ENCODE peak calls at places on chromosomes 7 and 10, in four cellular contexts. One of them, this sample, is unnamed.

GRCh38 chr7:44572771-44573170 is 937 bp downstream of the DDX56 start:
- DNase-seq in psoas muscle: no peak
- DNase-seq in body of pancreas: no peak
- DNase-seq in left lung: no peak
- DNase-seq in this sample: no peak

GRCh38 chr7:112233048-112233697 is 26.7 kb downstream of the ZNF277 start:
- DNase-seq in psoas muscle: no peak
- DNase-seq in body of pancreas: no peak
- DNase-seq in left lung: no peak
- DNase-seq in this sample: no peak

GRCh38 chr7:78605131-78605530 is 806.6 kb downstream of the PHTF2 start:
- DNase-seq in psoas muscle: no peak
- DNase-seq in body of pancreas: no peak
- DNase-seq in left lung: no peak
- DNase-seq in this sample: no peak

GRCh38 chr10:91944880-91945630 is 21.5 kb downstream of the BTAF1 start:
- DNase-seq in psoas muscle: no peak
- DNase-seq in body of pancreas: no peak
- DNase-seq in left lung: no peak
- DNase-seq in this sample: no peak

GRCh38 chr7:50481867-50482266 is 31.7 kb upstream of the FIGNL1 start:
- DNase-seq in psoas muscle: no peak
- DNase-seq in body of pancreas: no peak
- DNase-seq in left lung: no peak
- DNase-seq in this sample: no peak

GRCh38 chr7:36224916-36225858 is 72.1 kb downstream of the EEPD1 start:
- DNase-seq in psoas muscle: no peak
- DNase-seq in body of pancreas: no peak
- DNase-seq in left lung: no peak
- DNase-seq in this sample: no peak

GRCh38 chr7:32115831-32116230 is 45.6 kb upstream of the PDE1C start:
- DNase-seq in psoas muscle: no peak
- DNase-seq in body of pancreas: no peak
- DNase-seq in left lung: no peak
- DNase-seq in this sample: no peak

GRCh38 chr7:2032030-2032875 is 200.5 kb downstream of the MAD1L1 start:
- DNase-seq in psoas muscle: peak; percentile 58
- DNase-seq in body of pancreas: peak; percentile 20
- DNase-seq in left lung: peak; percentile 61
- DNase-seq in this sample: peak; percentile 34

GRCh38 chr7:51242007-51242691 is 74.5 kb downstream of the COBL start:
- DNase-seq in psoas muscle: no peak
- DNase-seq in body of pancreas: no peak
- DNase-seq in left lung: no peak
- DNase-seq in this sample: no peak

GRCh38 chr7:24932815-24933214 is 47.2 kb downstream of the OSBPL3 start:
- DNase-seq in psoas muscle: no peak
- DNase-seq in body of pancreas: no peak
- DNase-seq in left lung: no peak
- DNase-seq in this sample: no peak

DNA sequence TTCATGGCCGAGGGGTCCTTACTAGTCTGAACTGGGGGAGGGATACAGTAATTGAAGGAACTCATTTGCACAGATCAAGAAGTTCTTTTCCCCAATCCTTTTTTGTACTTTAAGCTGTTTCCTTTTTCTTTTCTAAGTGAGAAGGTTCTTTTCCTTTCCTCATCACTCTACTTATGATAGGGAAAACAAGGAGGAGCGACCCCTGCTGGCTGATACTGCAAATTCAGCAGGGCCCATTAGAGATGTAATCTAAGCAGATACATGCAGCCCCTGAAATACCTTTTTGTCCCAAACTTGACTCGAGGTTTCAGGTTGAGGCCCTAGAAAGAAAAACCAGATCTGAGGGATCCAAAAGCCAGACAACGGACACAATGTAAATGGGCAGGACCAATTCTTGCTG is 305.5 kb downstream of the DNAJB9 start:
- DNase-seq in psoas muscle: no peak
- DNase-seq in body of pancreas: no peak
- DNase-seq in left lung: no peak
- DNase-seq in this sample: no peak
- TF ChIP-seq CTCF in psoas muscle: no peak
- TF ChIP-seq CTCF in body of pancreas: no peak
- TF ChIP-seq CTCF in left lung: no peak
- TF ChIP-seq CTCF in this sample: no peak

GRCh38 chr10:125155669-125156068 is 4.7 kb downstream of the CTBP2 start:
- DNase-seq in psoas muscle: no peak
- DNase-seq in body of pancreas: no peak
- DNase-seq in left lung: no peak
- DNase-seq in this sample: no peak

GRCh38 chr10:125153693-125154490 is 6.5 kb downstream of the CTBP2 start:
- DNase-seq in psoas muscle: no peak
- DNase-seq in body of pancreas: peak; percentile 63
- DNase-seq in left lung: no peak
- DNase-seq in this sample: no peak

GRCh38 chr10:125156196-125156595 is 4.2 kb downstream of the CTBP2 start:
- DNase-seq in psoas muscle: no peak
- DNase-seq in body of pancreas: no peak
- DNase-seq in left lung: no peak
- DNase-seq in this sample: no peak

GRCh38 chr10:125154529-125154928 is 5.8 kb downstream of the CTBP2 start:
- DNase-seq in psoas muscle: no peak
- DNase-seq in body of pancreas: no peak
- DNase-seq in left lung: no peak
- DNase-seq in this sample: no peak

DNA sequence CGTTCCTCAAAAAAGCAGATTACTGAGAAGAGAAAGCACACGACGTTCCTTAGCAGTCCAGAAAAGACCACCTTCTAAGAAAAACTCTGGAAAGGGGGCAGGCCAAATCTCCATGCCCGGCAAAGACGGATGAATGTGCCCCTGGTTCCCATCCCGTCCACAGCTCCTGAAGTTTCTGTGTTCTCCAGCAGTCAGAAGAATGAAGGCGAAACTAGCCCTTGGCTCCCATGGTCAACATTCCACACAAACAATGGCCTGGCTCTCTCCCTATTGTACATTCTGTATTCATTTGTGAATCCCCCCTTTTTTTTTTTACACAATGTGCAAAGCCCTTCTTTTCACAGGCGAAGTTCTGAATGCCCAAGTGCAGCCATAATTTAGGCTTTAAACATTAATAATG is 5.3 kb downstream of the CTBP2 start:
- DNase-seq in psoas muscle: no peak
- DNase-seq in body of pancreas: peak; percentile 29
- DNase-seq in left lung: no peak
- DNase-seq in this sample: no peak
- H3K4me1 ChIP-seq in psoas muscle: peaks cover 70% of the 10 kb centered on the region
- H3K4me1 ChIP-seq in body of pancreas: peaks cover 77% of the 10 kb centered on the region
- H3K4me1 ChIP-seq in left lung: peaks cover 38% of the 10 kb centered on the region
- H3K4me1 ChIP-seq in this sample: peaks cover 75% of the 10 kb centered on the region

GRCh38 chr10:71390921-71391690 is 5.6 kb upstream of the CDH23 start:
- DNase-seq in psoas muscle: no peak
- DNase-seq in body of pancreas: no peak
- DNase-seq in left lung: no peak
- DNase-seq in this sample: no peak

GRCh38 chr10:71389768-71390434 is 6.8 kb upstream of the CDH23 start:
- DNase-seq in psoas muscle: no peak
- DNase-seq in body of pancreas: no peak
- DNase-seq in left lung: no peak
- DNase-seq in this sample: no peak

GRCh38 chr10:71391701-71392100 is 5.0 kb upstream of the CDH23 start:
- DNase-seq in psoas muscle: no peak
- DNase-seq in body of pancreas: no peak
- DNase-seq in left lung: no peak
- DNase-seq in this sample: no peak

GRCh38 chr10:71388736-71389310 is 7.9 kb upstream of the CDH23 start:
- DNase-seq in psoas muscle: no peak
- DNase-seq in body of pancreas: no peak
- DNase-seq in left lung: no peak
- DNase-seq in this sample: no peak

GRCh38 chr10:71390435-71390820 is 6.3 kb upstream of the CDH23 start:
- DNase-seq in psoas muscle: no peak
- DNase-seq in body of pancreas: no peak
- DNase-seq in left lung: no peak
- DNase-seq in this sample: no peak
- H3K27me3 ChIP-seq in psoas muscle: no peaks in the 10 kb centered on the region
- H3K27me3 ChIP-seq in body of pancreas: no peaks in the 10 kb centered on the region
- H3K27me3 ChIP-seq in left lung: peaks cover 40% of the 10 kb centered on the region
- H3K27me3 ChIP-seq in this sample: peaks cover 14% of the 10 kb centered on the region

DNA sequence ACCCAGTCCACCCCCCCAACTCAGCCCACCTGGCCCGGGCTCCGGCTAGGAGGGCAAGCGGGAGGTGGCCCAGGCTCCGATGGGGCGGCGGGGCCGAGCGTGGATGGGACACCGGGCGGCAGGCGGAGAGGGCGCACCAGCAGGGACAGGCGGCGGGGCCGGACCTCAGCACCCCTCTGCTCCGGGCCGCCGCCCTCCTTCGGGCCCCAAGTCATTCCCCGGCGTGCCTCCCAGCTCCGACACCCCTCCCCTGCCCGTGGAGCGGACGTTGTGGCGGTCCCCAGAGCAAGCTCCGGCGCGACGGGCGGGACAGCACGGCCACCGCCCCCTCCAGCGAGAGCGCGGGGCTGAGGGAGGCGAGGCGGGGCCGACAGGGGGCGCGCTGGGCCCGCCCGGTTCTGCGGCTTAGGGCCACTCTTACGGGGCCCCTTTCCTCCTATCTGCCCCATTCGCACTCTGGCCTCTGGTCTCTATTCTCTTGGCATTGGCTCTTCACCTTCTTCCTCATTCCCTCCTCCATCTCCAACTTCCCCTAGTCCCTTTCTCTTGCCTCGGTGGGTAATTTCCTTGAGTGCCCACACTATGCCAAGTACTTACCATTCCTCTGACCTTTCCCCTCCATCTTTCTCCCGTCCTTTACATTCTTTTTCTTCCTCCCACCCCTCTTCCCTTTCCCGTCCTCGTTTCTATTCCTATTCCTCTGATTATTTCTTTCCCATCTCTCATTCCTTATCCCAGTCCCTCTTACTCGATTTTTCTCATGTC is 710 bp upstream of the GBX1 start:
- DNase-seq in psoas muscle: peak; percentile 76
- DNase-seq in body of pancreas: peak; percentile 59
- DNase-seq in left lung: peak; percentile 85
- DNase-seq in this sample: peak; percentile 54
- TF ChIP-seq CTCF in psoas muscle: peak; percentile 72
- TF ChIP-seq CTCF in body of pancreas: peak; percentile 49
- TF ChIP-seq CTCF in left lung: peak; percentile 64
- TF ChIP-seq CTCF in this sample: peak; percentile 66

GRCh38 chr10:61721431-61721830 is 58.7 kb downstream of the CABCOCO1 start:
- DNase-seq in psoas muscle: no peak
- DNase-seq in body of pancreas: no peak
- DNase-seq in left lung: no peak
- DNase-seq in this sample: no peak

DNA sequence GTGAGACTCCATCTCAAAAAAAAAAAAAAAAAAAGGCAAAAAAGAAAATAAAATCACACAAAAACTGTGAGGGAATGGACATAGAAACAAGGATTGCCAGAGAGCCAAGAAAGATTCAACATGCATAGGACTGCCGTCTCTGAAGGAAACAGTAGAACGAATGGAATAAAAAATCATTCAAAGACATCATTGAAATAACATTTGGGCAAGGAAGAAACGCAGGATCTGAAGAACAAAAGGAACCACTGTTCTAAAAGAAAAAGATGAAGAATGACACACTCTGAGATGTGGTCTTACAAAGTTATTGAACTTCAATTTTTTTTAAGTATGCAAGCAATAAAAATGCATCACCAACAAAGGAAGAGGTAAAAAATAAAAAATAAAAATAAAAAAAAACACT is 57.2 kb downstream of the CABCOCO1 start:
- DNase-seq in psoas muscle: no peak
- DNase-seq in body of pancreas: no peak
- DNase-seq in left lung: no peak
- DNase-seq in this sample: no peak
- H3K4me1 ChIP-seq in psoas muscle: no peaks in the 10 kb centered on the region
- H3K4me1 ChIP-seq in body of pancreas: no peaks in the 10 kb centered on the region
- H3K4me1 ChIP-seq in left lung: no peaks in the 10 kb centered on the region
- H3K4me1 ChIP-seq in this sample: no peaks in the 10 kb centered on the region

GRCh38 chr10:100725041-100725440 is 20.3 kb upstream of the PAX2 start:
- DNase-seq in psoas muscle: no peak
- DNase-seq in body of pancreas: no peak
- DNase-seq in left lung: no peak
- DNase-seq in this sample: no peak
- H3K27me3 ChIP-seq in psoas muscle: peaks cover 8% of the 10 kb centered on the region
- H3K27me3 ChIP-seq in body of pancreas: peaks cover 26% of the 10 kb centered on the region
- H3K27me3 ChIP-seq in left lung: peaks cover 100% of the 10 kb centered on the region
- H3K27me3 ChIP-seq in this sample: peaks cover 97% of the 10 kb centered on the region

DNA sequence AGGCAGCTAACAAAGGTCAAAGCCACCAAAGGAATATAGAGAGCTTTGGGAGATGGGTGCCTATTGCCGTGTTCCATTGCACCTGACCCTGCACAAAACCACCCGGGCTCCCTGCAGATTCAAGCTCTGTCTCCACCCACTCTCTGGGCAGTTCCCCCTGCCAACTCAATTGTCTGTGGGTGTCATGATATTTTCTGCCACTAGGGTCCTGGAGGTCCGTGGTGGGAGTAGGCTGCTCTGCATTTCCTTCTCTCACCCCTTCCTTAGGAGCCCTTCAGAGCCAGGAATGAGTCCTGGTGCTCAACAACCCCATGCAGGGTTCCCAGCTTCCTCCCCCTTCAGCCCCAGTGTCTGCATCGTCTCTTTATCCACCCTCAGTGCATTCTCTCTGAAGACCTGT is 34.1 kb downstream of the PNLIPRP2 start:
- DNase-seq in psoas muscle: no peak
- DNase-seq in body of pancreas: no peak
- DNase-seq in left lung: no peak
- DNase-seq in this sample: no peak
- TF ChIP-seq CTCF in psoas muscle: no peak
- TF ChIP-seq CTCF in body of pancreas: peak; percentile 51
- TF ChIP-seq CTCF in left lung: no peak
- TF ChIP-seq CTCF in this sample: no peak

GRCh38 chr10:34728361-34728760 is 86.7 kb downstream of the PARD3 start:
- DNase-seq in psoas muscle: no peak
- DNase-seq in body of pancreas: no peak
- DNase-seq in left lung: no peak
- DNase-seq in this sample: no peak
- H3K4me1 ChIP-seq in psoas muscle: peaks cover 63% of the 10 kb centered on the region
- H3K4me1 ChIP-seq in body of pancreas: peaks cover 56% of the 10 kb centered on the region
- H3K4me1 ChIP-seq in left lung: peaks cover 13% of the 10 kb centered on the region
- H3K4me1 ChIP-seq in this sample: peaks cover 54% of the 10 kb centered on the region

This sample was measured in lower lobe of right lung.